ENCODE peak calls at places on chromosomes 5 and 9, in eight cellular contexts. L, X, I, C, W, G, O and J are unnamed samples.

GRCh38 chr5:84623034-84623433 is 238.4 kb upstream of the EDIL3 start:
- DNase-seq in L (no peak), X (no peak), I (no peak), C (no peak), W (no peak), G (no peak), O (no peak), J (no peak)

GRCh38 chr5:111741270-111741669 is 15.7 kb downstream of the NREP start:
- DNase-seq in L (no peak), X (no peak), I (no peak), C (peak), W (no peak), G (no peak), O (no peak), J (no peak)

GRCh38 chr9:9216934-9217333 is 1395.9 kb downstream of the PTPRD start:
- DNase-seq in L (no peak), X (no peak), I (no peak), C (no peak), W (no peak), G (no peak), O (no peak), J (no peak)

GRCh38 chr9:95138474-95138873 is 179.0 kb downstream of the FANCC start:
- DNase-seq in L (no peak), X (no peak), I (no peak), C (no peak), W (peak), G (peak), O (no peak), J (no peak)

GRCh38 chr9:81369136-81369535 is 320.2 kb downstream of the TLE1 start:
- DNase-seq in L (no peak), X (no peak), I (no peak), C (no peak), W (no peak), G (no peak), O (no peak), J (no peak)

GRCh38 chr5:61534481-61535267 is 202.6 kb downstream of the ZSWIM6 start:
- DNase-seq in L (no peak), X (no peak), I (no peak), C (no peak), W (no peak), G (no peak), O (no peak), J (no peak)

GRCh38 chr5:39270172-39270848 is 50.9 kb upstream of the FYB1 start:
- DNase-seq in L (no peak), X (no peak), I (no peak), C (no peak), W (no peak), G (no peak), O (no peak), J (no peak)

GRCh38 chr9:129111762-129112151 is 542 bp downstream of the PTPA start:
- DNase-seq in L (peak), X (peak), I (no peak), C (no peak), W (peak), G (peak), O (peak), J (peak)

GRCh38 chr9:73079326-73079725 is 72.3 kb upstream of the ANXA1 start:
- DNase-seq in L (no peak), X (no peak), I (no peak), C (peak), W (peak), G (no peak), O (no peak), J (no peak)

GRCh38 chr5:101482931-101483330 is 579.8 kb upstream of the ST8SIA4 start:
- DNase-seq in L (no peak), X (no peak), I (no peak), C (peak), W (peak), G (no peak), O (no peak), J (no peak)

GRCh38 chr5:10460252-10460906 is 18.7 kb downstream of the ROPN1L start:
- DNase-seq in L (no peak), X (peak), I (no peak), C (no peak), W (peak), G (no peak), O (peak), J (peak)

GRCh38 chr5:5592541-5592940 is 170.1 kb downstream of the ICE1 start:
- DNase-seq in L (no peak), X (no peak), I (no peak), C (no peak), W (no peak), G (no peak), O (no peak), J (no peak)

GRCh38 chr9:114549677-114550330 is 37.8 kb upstream of the ATP6V1G1 start:
- DNase-seq in L (no peak), X (no peak), I (no peak), C (no peak), W (peak), G (no peak), O (peak), J (no peak)

GRCh38 chr9:4680750-4681149 is 1.4 kb downstream of the CDC37L1 start:
- DNase-seq in L (no peak), X (no peak), I (no peak), C (no peak), W (peak), G (no peak), O (peak), J (no peak)

GRCh38 chr9:4435197-4435596 is 55.1 kb upstream of the SLC1A1 start:
- DNase-seq in L (no peak), X (no peak), I (no peak), C (peak), W (no peak), G (no peak), O (peak), J (no peak)

GRCh38 chr9:114666841-114667240 is 9.2 kb upstream of the TEX53 start:
- DNase-seq in L (no peak), X (no peak), I (no peak), C (no peak), W (no peak), G (no peak), O (no peak), J (no peak)

GRCh38 chr5:133824661-133825254 is 143.7 kb downstream of the C5orf15 start:
- DNase-seq in L (no peak), X (no peak), I (no peak), C (no peak), W (peak), G (no peak), O (no peak), J (no peak)

GRCh38 chr9:129513856-129514496 is 106.9 kb downstream of the C9orf50 start:
- DNase-seq in L (no peak), X (no peak), I (no peak), C (no peak), W (no peak), G (no peak), O (no peak), J (no peak)

GRCh38 chr5:93585054-93585751 is 2.2 kb downstream of the NR2F1 start:
- DNase-seq in L (peak), X (no peak), I (no peak), C (no peak), W (peak), G (peak), O (peak), J (no peak)

GRCh38 chr5:6943749-6944148 is 230.5 kb downstream of the TENT4A start:
- DNase-seq in L (no peak), X (no peak), I (no peak), C (no peak), W (peak), G (no peak), O (no peak), J (no peak)

GRCh38 chr9:133564451-133564850 is 29.9 kb downstream of the ADAMTSL2 start:
- DNase-seq in L (no peak), X (no peak), I (no peak), C (no peak), W (no peak), G (no peak), O (no peak), J (no peak)

GRCh38 chr5:138282918-138283742 is 8.7 kb upstream of the GFRA3 start:
- DNase-seq in L (peak), X (no peak), I (no peak), C (peak), W (peak), G (peak), O (peak), J (peak)

GRCh38 chr5:107743357-107744000 is 72.7 kb upstream of the EFNA5 start:
- DNase-seq in L (no peak), X (no peak), I (no peak), C (peak), W (peak), G (no peak), O (peak), J (no peak)

GRCh38 chr9:34272146-34272545 is 56.9 kb downstream of the KIF24 start:
- DNase-seq in L (peak), X (no peak), I (no peak), C (no peak), W (peak), G (no peak), O (no peak), J (no peak)

GRCh38 chr9:128163523-128164331 is 3.7 kb downstream of the BBLN start:
- DNase-seq in L (no peak), X (no peak), I (no peak), C (peak), W (no peak), G (no peak), O (no peak), J (no peak)

GRCh38 chr5:2205596-2205995 is 322.9 kb upstream of the IRX4 start:
- DNase-seq in L (peak), X (no peak), I (no peak), C (no peak), W (no peak), G (no peak), O (no peak), J (no peak)

GRCh38 chr5:173557123-173557903 is 59.1 kb downstream of the BOD1 start:
- DNase-seq in L (no peak), X (peak), I (no peak), C (no peak), W (no peak), G (no peak), O (no peak), J (no peak)

GRCh38 chr5:116137544-116138378 is 52.9 kb downstream of the COMMD10 start:
- DNase-seq in L (peak), X (no peak), I (no peak), C (peak), W (peak), G (no peak), O (peak), J (no peak)

GRCh38 chr5:65394078-65394477 is 87.6 kb downstream of the ADAMTS6 start:
- DNase-seq in L (no peak), X (peak), I (no peak), C (no peak), W (peak), G (no peak), O (peak), J (peak)

GRCh38 chr5:168647083-168647482 is 67.9 kb upstream of the PANK3 start:
- DNase-seq in L (no peak), X (no peak), I (no peak), C (peak), W (peak), G (no peak), O (peak), J (no peak)

GRCh38 chr5:155616779-155617392 is 603.3 kb downstream of the KIF4B start:
- DNase-seq in L (peak), X (peak), I (peak), C (no peak), W (peak), G (peak), O (peak), J (peak)

GRCh38 chr9:101586651-101587050 is 8.1 kb downstream of the PPP3R2 start:
- DNase-seq in L (no peak), X (no peak), I (no peak), C (no peak), W (peak), G (no peak), O (peak), J (no peak)

GRCh38 chr5:33685873-33686550 is 205.8 kb downstream of the ADAMTS12 start:
- DNase-seq in L (no peak), X (no peak), I (no peak), C (no peak), W (no peak), G (peak), O (no peak), J (no peak)

GRCh38 chr5:169094586-169095409 is 206.1 kb downstream of the SLIT3 start:
- DNase-seq in L (no peak), X (no peak), I (no peak), C (peak), W (no peak), G (no peak), O (peak), J (no peak)

GRCh38 chr9:93099551-93100264 is 3.7 kb downstream of the CARD19 start:
- DNase-seq in L (no peak), X (no peak), I (no peak), C (no peak), W (no peak), G (no peak), O (no peak), J (no peak)

GRCh38 chr9:4596165-4596922 is 65.8 kb upstream of the PLPP6 start:
- DNase-seq in L (no peak), X (no peak), I (no peak), C (no peak), W (no peak), G (no peak), O (no peak), J (no peak)

GRCh38 chr9:136564379-136564988 is 18.6 kb upstream of the NOTCH1 start:
- DNase-seq in L (no peak), X (no peak), I (no peak), C (peak), W (no peak), G (no peak), O (peak), J (peak)